ENCODE peak calls at places on chromosomes 3 and 15, in eight cellular contexts. U is fibroblast of mammary gland, P is cardiac muscle cell, J is AG10803, Z is lower lobe of right lung, I is uterus, A is heart right ventricle, N is stomach. K is an unnamed sample.

GRCh38 chr15:66858423-66859207 is 156.6 kb downstream of the SMAD6 start:
- DNase-seq in A (no peak), U (no peak), N (no peak), Z (no peak), P (peak; percentile 71), I (no peak), J (peak; percentile 70), K (no peak)

GRCh38 chr3:67943546-67943945 is 289.1 kb upstream of the SUCLG2 start:
- DNase-seq in A (no peak), N (no peak), Z (no peak), I (no peak), U (no peak), J (no peak), P (no peak), K (no peak)

GRCh38 chr15:98347001-98347400 is 301.3 kb upstream of the IGF1R start:
- DNase-seq in N (no peak), A (no peak), J (peak; percentile 1), P (no peak), I (no peak), Z (no peak), U (no peak), K (no peak)

GRCh38 chr15:54150255-54150654 is 172.0 kb downstream of the UNC13C start:
- DNase-seq in P (no peak), Z (no peak), U (peak; percentile 71), I (no peak), J (no peak), A (no peak), N (no peak), K (no peak)

GRCh38 chr3:193662757-193663322 is 69.8 kb downstream of the OPA1 start:
- DNase-seq in J (no peak), Z (no peak), N (no peak), P (peak; percentile 83), I (no peak), U (no peak), A (no peak), K (no peak)

GRCh38 chr3:184848934-184849333 is 37.0 kb downstream of the VPS8 start:
- DNase-seq in I (no peak), N (no peak), U (no peak), P (no peak), Z (no peak), J (no peak), A (no peak), K (no peak)

GRCh38 chr3:8608041-8608790 is 36.4 kb downstream of the SSUH2 start:
- DNase-seq in N (no peak), U (no peak), I (no peak), P (no peak), A (no peak), J (no peak), Z (no peak), K (no peak)

GRCh38 chr3:98744283-98744682 is 18.9 kb upstream of the ST3GAL6 start:
- DNase-seq in I (no peak), N (no peak), J (no peak), Z (no peak), A (no peak), U (no peak), P (no peak), K (no peak)

GRCh38 chr15:85543741-85544155 is 163.3 kb downstream of the AKAP13 start:
- DNase-seq in U (no peak), N (peak; percentile 86), P (no peak), Z (peak; percentile 90), J (no peak), A (peak; percentile 77), I (no peak), K (peak; percentile 77)

GRCh38 chr3:196232154-196232881 is 16.0 kb downstream of the SLC51A start:
- DNase-seq in Z (no peak), A (no peak), I (no peak), U (no peak), J (no peak), N (no peak), P (no peak), K (no peak)

GRCh38 chr3:14428087-14429067 is 26.0 kb downstream of the SLC6A6 start:
- DNase-seq in J (no peak), A (no peak), P (no peak), N (no peak), Z (no peak), I (no peak), U (no peak), K (no peak)

GRCh38 chr3:151859905-151860304 is 13.5 kb upstream of the SUCNR1 start:
- DNase-seq in N (no peak), J (no peak), P (no peak), Z (no peak), U (no peak), A (no peak), I (no peak), K (no peak)

GRCh38 chr3:13884851-13885703 is 5.2 kb upstream of the WNT7A start:
- DNase-seq in P (peak; percentile 17), Z (no peak), A (no peak), N (peak; percentile 68), I (no peak), U (peak; percentile 6), J (no peak), K (no peak)

GRCh38 chr15:77519540-77519939 is 98.9 kb downstream of the HMG20A start:
- DNase-seq in U (no peak), A (no peak), Z (no peak), P (no peak), N (no peak), J (no peak), I (no peak), K (no peak)

GRCh38 chr3:59289836-59290235 is 240.0 kb upstream of the CFAP20DC start:
- DNase-seq in J (no peak), U (no peak), Z (no peak), I (no peak), N (no peak), A (no peak), P (no peak), K (no peak)

GRCh38 chr3:81170298-81170697 is 591.1 kb downstream of the GBE1 start:
- DNase-seq in J (no peak), P (no peak), A (no peak), U (no peak), N (no peak), Z (no peak), I (no peak), K (no peak)

GRCh38 chr3:32175607-32176197 is 62.8 kb upstream of the CMTM8 start:
- DNase-seq in Z (no peak), N (peak; percentile 49), A (peak; percentile 33), U (peak; percentile 76), J (peak; percentile 55), I (no peak), P (peak; percentile 78), K (no peak)

GRCh38 chr3:62919784-62920183 is 44.6 kb upstream of the CADPS start:
- DNase-seq in J (no peak), N (no peak), P (no peak), Z (no peak), I (no peak), U (no peak), A (no peak), K (no peak)

GRCh38 chr3:63343674-63344073 is 65.6 kb downstream of the SYNPR start:
- DNase-seq in I (peak; percentile 91), N (peak; percentile 67), U (peak; percentile 99), Z (peak; percentile 48), P (peak; percentile 99), J (peak; percentile 98), A (peak; percentile 73), K (peak; percentile 85)

GRCh38 chr3:38040400-38040799 is 1.4 kb downstream of the DLEC1 start:
- DNase-seq in Z (no peak), J (no peak), A (no peak), N (no peak), U (no peak), P (no peak), I (no peak), K (no peak)

GRCh38 chr3:38036906-38037305 is 2.1 kb upstream of the DLEC1 start:
- DNase-seq in I (no peak), J (no peak), N (no peak), P (no peak), Z (no peak), U (no peak), A (no peak), K (no peak)

GRCh38 chr3:38039101-38039898 is at the start of gene DLEC1:
- DNase-seq in Z (peak; percentile 91), A (peak; percentile 63), I (peak; percentile 52), J (peak; percentile 36), N (peak; percentile 77), U (peak; percentile 34), P (peak; percentile 74), K (peak; percentile 84)

GRCh38 chr3:38039899-38040261 is 872 bp downstream of the DLEC1 start:
- DNase-seq in N (peak; percentile 71), P (peak; percentile 54), Z (peak; percentile 84), A (peak; percentile 37), J (peak; percentile 44), U (peak; percentile 45), I (peak; percentile 48), K (peak; percentile 81)

GRCh38 chr3:38038447-38038911 is 529 bp upstream of the DLEC1 start:
- DNase-seq in P (no peak), N (no peak), A (no peak), Z (no peak), J (no peak), U (no peak), I (no peak), K (no peak)
- H3K4me3 ChIP-seq in P (no peak overlapping the region), N (no peak overlapping the region), A (no peak overlapping the region), Z (peak overlapping the region; percentile 66), J (no peak overlapping the region), U (no peak overlapping the region), I (no peak overlapping the region), K (no peak overlapping the region)

GRCh38 chr3:47515100-47515499 is 1.6 kb upstream of the ELP6 start:
- DNase-seq in U (no peak), J (no peak), A (no peak), I (no peak), Z (no peak), N (no peak), P (no peak), K (no peak)

GRCh38 chr3:47512416-47513124 is 942 bp downstream of the ELP6 start:
- DNase-seq in A (peak; percentile 10), Z (no peak), N (no peak), J (peak; percentile 23), U (peak; percentile 25), P (peak; percentile 31), I (peak; percentile 33), K (no peak)

GRCh38 chr3:47517937-47518336 is 4.4 kb upstream of the ELP6 start:
- DNase-seq in N (no peak), P (no peak), I (no peak), U (no peak), A (no peak), J (no peak), Z (no peak), K (no peak)

GRCh38 chr3:47513125-47513929 is at the start of gene ELP6:
- DNase-seq in U (peak; percentile 94), J (peak; percentile 95), A (peak; percentile 97), N (peak; percentile 97), P (peak; percentile 98), Z (peak; percentile 98), I (peak; percentile 97), K (peak; percentile 98)

GRCh38 chr3:47515864-47516319 is 2.4 kb upstream of the ELP6 start:
- DNase-seq in I (no peak), J (no peak), A (no peak), Z (no peak), P (no peak), N (no peak), U (no peak), K (no peak)
- H3K4me3 ChIP-seq in I (no peak overlapping the region), J (no peak overlapping the region), A (no peak overlapping the region), Z (no peak overlapping the region), P (no peak overlapping the region), N (no peak overlapping the region), U (no peak overlapping the region), K (no peak overlapping the region)

GRCh38 chr3:195208631-195209030 is 62.3 kb downstream of the XXYLT1 start:
- DNase-seq in J (no peak), I (peak; percentile 15), U (no peak), P (no peak), A (no peak), N (no peak), Z (no peak), K (no peak)
- H3K4me3 ChIP-seq in J (peak overlapping the region; percentile 48), I (no peak overlapping the region), U (no peak overlapping the region), P (no peak overlapping the region), A (no peak overlapping the region), N (no peak overlapping the region), Z (no peak overlapping the region), K (no peak overlapping the region)

GRCh38 chr15:23897091-23897490 is 210.0 kb upstream of the NDN start:
- DNase-seq in Z (no peak), P (no peak), I (no peak), U (no peak), A (no peak), J (no peak), N (no peak), K (no peak)
- H3K4me3 ChIP-seq in Z (peak overlapping the region; percentile 27), P (no peak overlapping the region), I (no peak overlapping the region), U (no peak overlapping the region), A (no peak overlapping the region), J (no peak overlapping the region), N (no peak overlapping the region), K (no peak overlapping the region)